ENCODE peak calls at places on chromosomes 2 and 18, in nine cellular contexts. Q is Peyer's patch; G is naive thymus-derived CD4-positive, alpha-beta T cell; X is astrocyte of the spinal cord; Y is tibial nerve; O is kidney epithelial cell; H is OCI-LY7; D is kidney; F is sigmoid colon. M is an unnamed sample.

GRCh38 chr2:38075436-38076249 is at the start of gene CYP1B1:
- DNase-seq in Q (no peak), G (no peak), X (no peak), Y (no peak), O (no peak), H (no peak), D (no peak), F (peak), M (no peak)

GRCh38 chr2:145777297-145777696 is 1257.4 kb upstream of the ZEB2 start:
- DNase-seq in Q (no peak), G (no peak), X (peak), Y (no peak), O (no peak), H (no peak), D (no peak), F (no peak), M (no peak)

GRCh38 chr2:56184500-56184996 is 758 bp downstream of the CCDC85A start:
- DNase-seq in Q (peak), G (no peak), X (no peak), Y (no peak), O (no peak), H (no peak), D (peak), F (no peak), M (no peak)

GRCh38 chr2:172705352-172705751 is 30.3 kb upstream of the RAPGEF4 start:
- DNase-seq in Q (no peak), G (no peak), X (no peak), Y (no peak), O (no peak), H (no peak), D (no peak), F (no peak), M (no peak)

GRCh38 chr2:58428286-58428552 is 187.1 kb upstream of the FANCL start:
- DNase-seq in Q (no peak), G (no peak), X (no peak), Y (no peak), O (no peak), H (no peak), D (no peak), F (no peak), M (peak)

GRCh38 chr2:96325884-96326255 is 753 bp downstream of the ITPRIPL1 start:
- DNase-seq in Q (no peak), G (peak), X (no peak), Y (no peak), O (no peak), H (peak), D (no peak), F (peak), M (no peak)

GRCh38 chr2:9638532-9638931 is 7.7 kb upstream of the YWHAQ start:
- DNase-seq in Q (peak), G (no peak), X (peak), Y (peak), O (peak), H (no peak), D (peak), F (peak), M (peak)

GRCh38 chr2:73264783-73265182 is 19.5 kb downstream of the FBXO41 start:
- DNase-seq in Q (no peak), G (no peak), X (no peak), Y (no peak), O (no peak), H (no peak), D (no peak), F (no peak), M (no peak)

GRCh38 chr2:238120463-238121298 is 17.8 kb upstream of the KLHL30 start:
- DNase-seq in Q (peak), G (no peak), X (no peak), Y (no peak), O (no peak), H (no peak), D (peak), F (no peak), M (no peak)

GRCh38 chr2:25149646-25150045 is 18.7 kb downstream of the POMC start:
- DNase-seq in Q (peak), G (no peak), X (no peak), Y (no peak), O (no peak), H (no peak), D (peak), F (no peak), M (no peak)

GRCh38 chr18:68435581-68435980 is 279.3 kb downstream of the TMX3 start:
- DNase-seq in Q (no peak), G (no peak), X (no peak), Y (no peak), O (no peak), H (no peak), D (no peak), F (no peak), M (no peak)

GRCh38 chr2:165115258-165115657 is 88.6 kb downstream of the SCN3A start:
- DNase-seq in Q (no peak), G (no peak), X (no peak), Y (no peak), O (no peak), H (no peak), D (no peak), F (no peak), M (no peak)

GRCh38 chr2:181517685-181518301 is 60.6 kb downstream of the ITGA4 start:
- DNase-seq in Q (no peak), G (no peak), X (no peak), Y (no peak), O (peak), H (no peak), D (no peak), F (no peak), M (no peak)

GRCh38 chr18:31721596-31721995 is 37.2 kb upstream of the B4GALT6 start:
- DNase-seq in Q (no peak), G (no peak), X (no peak), Y (no peak), O (no peak), H (no peak), D (no peak), F (no peak), M (no peak)

GRCh38 chr18:31722369-31722957 is 38.1 kb upstream of the B4GALT6 start:
- DNase-seq in Q (peak), G (peak), X (peak), Y (peak), O (peak), H (peak), D (no peak), F (peak), M (peak)

GRCh38 chr18:31723998-31724711 is 36.5 kb downstream of the SLC25A52 start:
- DNase-seq in Q (peak), G (no peak), X (peak), Y (no peak), O (no peak), H (no peak), D (peak), F (peak), M (no peak)

GRCh38 chr18:31720867-31721266 is 36.5 kb upstream of the B4GALT6 start:
- DNase-seq in Q (no peak), G (no peak), X (no peak), Y (no peak), O (no peak), H (no peak), D (no peak), F (no peak), M (no peak)

DNA sequence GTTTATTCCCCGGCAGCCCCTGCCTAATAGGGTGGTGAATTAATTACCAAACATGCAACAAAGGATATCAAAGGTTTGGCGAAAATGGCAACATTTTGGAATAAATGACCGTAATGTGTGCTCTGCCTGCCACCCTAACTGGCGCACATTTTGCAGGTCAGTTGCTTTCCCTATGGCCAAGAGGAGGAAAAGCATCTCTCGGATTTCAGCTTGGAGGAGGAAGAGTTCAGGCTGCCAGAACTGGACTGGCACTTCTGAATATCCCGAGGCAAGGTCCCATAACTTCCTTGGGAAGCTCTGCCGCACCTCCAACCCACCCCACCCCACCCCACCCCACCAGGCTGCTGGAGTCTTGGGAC is 37.1 kb downstream of the SLC25A52 start:
- DNase-seq in Q (no peak), G (no peak), X (no peak), Y (no peak), O (no peak), H (no peak), D (no peak), F (no peak), M (no peak)
- H3K4me3 ChIP-seq in Q (peak), G (no peak), X (no peak), Y (peak), O (peak), H (no peak), D (peak), F (peak), M (peak)

GRCh38 chr2:142435847-142436246 is 305.0 kb upstream of the LRP1B start:
- DNase-seq in Q (no peak), G (no peak), X (peak), Y (no peak), O (no peak), H (no peak), D (no peak), F (no peak), M (no peak)
- H3K4me3 ChIP-seq in Q (no peak), G (no peak), X (no peak), Y (no peak), O (no peak), H (no peak), D (no peak), F (no peak), M (no peak)

DNA sequence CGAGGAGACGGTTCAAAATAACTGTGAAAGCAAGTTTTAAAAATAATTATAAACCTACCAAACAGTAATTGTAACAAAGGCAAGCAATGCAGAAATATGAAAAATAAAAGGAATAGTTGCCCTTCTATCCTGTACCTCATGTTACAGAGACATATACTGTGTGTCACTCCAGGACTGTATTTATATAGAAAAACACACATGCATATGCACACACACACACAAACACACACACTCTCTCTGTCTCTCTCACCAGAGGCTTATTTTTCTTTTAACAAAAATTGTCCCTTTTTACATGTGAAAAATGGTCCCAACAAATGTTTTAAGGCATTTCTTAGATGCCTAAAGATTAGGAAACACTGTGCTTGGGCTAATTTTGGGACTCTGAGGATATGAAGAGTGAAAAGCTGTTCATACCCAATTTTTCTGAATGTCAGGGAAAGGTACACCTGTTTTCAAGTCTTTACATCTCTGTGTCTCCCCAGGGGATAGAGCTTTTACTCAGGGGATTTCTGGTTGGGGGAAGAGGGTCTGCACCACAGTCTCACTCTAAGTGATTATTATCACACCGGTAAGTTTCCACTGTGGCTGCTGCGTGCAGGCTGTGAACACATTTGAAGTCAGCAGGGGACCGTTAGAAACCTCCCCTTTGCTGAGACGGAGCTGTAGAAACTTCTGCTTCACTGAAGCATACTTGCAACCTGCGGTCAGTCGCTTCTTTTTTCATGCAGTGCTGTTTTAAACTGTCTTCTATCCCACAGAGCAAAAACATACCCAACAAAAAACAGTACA is 51.4 kb upstream of the SPAG16 start:
- DNase-seq in Q (no peak), G (peak), X (peak), Y (no peak), O (no peak), H (peak), D (no peak), F (no peak), M (no peak)
- H3K4me3 ChIP-seq in Q (no peak), G (no peak), X (no peak), Y (no peak), O (no peak), H (peak), D (no peak), F (no peak), M (no peak)

DNA sequence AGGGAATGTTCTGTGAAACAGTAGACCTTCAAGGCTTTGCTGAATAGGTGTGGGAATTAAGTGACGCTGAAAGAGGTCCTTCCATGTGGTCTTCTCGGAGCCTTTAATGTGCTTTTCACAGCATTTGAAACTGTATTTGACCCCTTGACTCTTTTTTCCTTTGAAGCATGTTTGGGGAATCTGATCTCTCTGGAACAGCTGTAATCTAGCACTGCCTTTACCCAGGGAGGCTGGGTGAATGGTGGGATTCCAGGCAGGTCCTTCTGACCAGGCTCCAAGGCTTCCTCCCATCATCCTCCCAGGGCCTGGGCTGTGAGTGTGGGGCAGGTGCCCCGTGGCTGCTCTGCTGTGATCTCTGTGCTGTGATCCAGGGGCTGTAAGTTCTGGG is 4.2 kb downstream of the ZAP70 start:
- DNase-seq in Q (no peak), G (no peak), X (no peak), Y (no peak), O (no peak), H (no peak), D (no peak), F (no peak), M (no peak)
- H3K4me3 ChIP-seq in Q (no peak), G (peak), X (no peak), Y (no peak), O (no peak), H (no peak), D (no peak), F (no peak), M (no peak)

DNA sequence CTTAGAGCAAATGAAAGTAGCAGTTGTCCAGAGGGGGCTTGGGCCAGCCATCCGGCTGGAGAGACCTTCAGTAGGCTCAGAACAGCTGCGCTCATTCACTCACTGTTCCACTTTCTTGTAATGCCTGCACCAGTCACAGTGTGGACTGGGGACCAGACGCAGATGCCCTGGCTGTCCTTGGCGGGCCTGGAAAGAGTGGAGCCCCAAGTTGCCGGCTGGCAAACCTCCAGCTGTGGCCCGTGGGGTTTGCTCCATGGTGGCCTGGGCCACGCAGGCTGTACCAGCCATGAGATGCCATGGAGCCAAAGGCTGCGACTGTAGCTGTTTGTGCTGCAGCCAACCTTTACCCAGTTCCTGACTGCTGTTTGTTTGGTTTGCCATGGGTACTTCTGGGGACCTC is 21.0 kb downstream of the LDLRAD4 start:
- DNase-seq in Q (no peak), G (no peak), X (no peak), Y (no peak), O (no peak), H (no peak), D (no peak), F (no peak), M (no peak)
- H3K4me3 ChIP-seq in Q (no peak), G (no peak), X (no peak), Y (no peak), O (no peak), H (no peak), D (no peak), F (no peak), M (no peak)

DNA sequence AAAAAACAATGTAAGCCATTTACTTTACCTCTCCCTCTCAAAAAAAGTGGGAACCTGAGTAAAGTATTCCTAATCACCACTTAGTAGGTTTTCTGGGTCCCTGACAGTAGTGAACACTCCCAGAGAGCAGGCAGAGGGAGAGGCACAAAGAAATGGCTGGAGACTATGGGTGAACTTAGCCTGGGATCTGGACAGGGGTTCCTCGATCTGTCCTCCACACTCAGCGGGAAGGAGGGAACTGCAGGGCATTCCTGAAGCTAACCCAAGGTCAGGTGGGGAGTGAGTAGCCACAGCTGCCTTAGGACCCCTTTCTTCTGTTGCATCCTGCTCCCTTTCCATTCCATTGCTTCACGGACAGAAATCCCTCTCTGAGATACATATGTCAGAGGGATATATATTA is 155.3 kb downstream of the TPGS2 start:
- DNase-seq in Q (no peak), G (no peak), X (no peak), Y (no peak), O (no peak), H (no peak), D (no peak), F (no peak), M (no peak)
- H3K4me3 ChIP-seq in Q (no peak), G (no peak), X (no peak), Y (no peak), O (no peak), H (peak), D (no peak), F (no peak), M (no peak)

GRCh38 chr2:221255862-221256261 is 316.2 kb downstream of the EPHA4 start:
- DNase-seq in Q (no peak), G (no peak), X (no peak), Y (no peak), O (no peak), H (no peak), D (no peak), F (no peak), M (no peak)
- H3K4me3 ChIP-seq in Q (no peak), G (no peak), X (no peak), Y (no peak), O (no peak), H (no peak), D (no peak), F (no peak), M (no peak)